ENCODE peak calls at places on chromosome 3, in seven cellular contexts. L, V, H, B, Y, S and D are unnamed samples.

GRCh38 chr3:23071758-23072157 is 131.4 kb upstream of the UBE2E2 start:
- DNase-seq in V (no peak), H (no peak), L (no peak), B (no peak), Y (peak), S (no peak), D (no peak)

GRCh38 chr3:185175370-185175987 is 22.6 kb upstream of the C3orf70 start:
- DNase-seq in B (no peak), H (no peak), L (no peak), V (no peak), Y (peak), S (peak), D (no peak)

GRCh38 chr3:144989756-144990155 is 1018.1 kb downstream of the DIPK2A start:
- DNase-seq in V (no peak), Y (no peak), H (no peak), B (no peak), L (no peak), S (peak), D (no peak)

GRCh38 chr3:73605388-73605787 is 19.4 kb downstream of the PDZRN3 start:
- DNase-seq in Y (no peak), S (peak), H (no peak), B (no peak), V (no peak), L (no peak), D (no peak)

GRCh38 chr3:119279101-119279554 is 15.1 kb upstream of the ARHGAP31 start:
- DNase-seq in Y (no peak), H (no peak), V (no peak), S (no peak), L (no peak), B (no peak), D (peak)

GRCh38 chr3:73419179-73419803 is 205.4 kb downstream of the PDZRN3 start:
- DNase-seq in L (no peak), Y (no peak), H (peak), B (no peak), S (peak), V (no peak), D (no peak)

GRCh38 chr3:67423722-67424121 is 230.7 kb downstream of the SUCLG2 start:
- DNase-seq in B (no peak), V (no peak), H (no peak), S (no peak), L (no peak), Y (no peak), D (no peak)

GRCh38 chr3:8964436-8965370 is 1.4 kb upstream of the RAD18 start:
- DNase-seq in S (no peak), V (no peak), L (no peak), Y (no peak), H (peak), B (no peak), D (peak)

GRCh38 chr3:110821586-110821985 is 250.0 kb upstream of the NECTIN3 start:
- DNase-seq in V (no peak), Y (no peak), L (no peak), S (peak), H (no peak), B (no peak), D (no peak)

GRCh38 chr3:36973141-36973540 is 19.8 kb downstream of the EPM2AIP1 start:
- DNase-seq in H (no peak), S (no peak), B (no peak), L (no peak), V (no peak), Y (no peak), D (no peak)

GRCh38 chr3:138154534-138154933 is 20.2 kb downstream of the DBR1 start:
- DNase-seq in V (no peak), Y (no peak), L (no peak), S (no peak), B (no peak), H (no peak), D (no peak)

GRCh38 chr3:124557433-124558232 is 172.6 kb upstream of the UMPS start:
- DNase-seq in H (no peak), Y (no peak), V (no peak), B (no peak), S (peak), L (no peak), D (no peak)

GRCh38 chr3:194019766-194020165 is 116.2 kb upstream of the HES1 start:
- DNase-seq in S (no peak), H (no peak), V (no peak), L (no peak), Y (no peak), B (no peak), D (no peak)

GRCh38 chr3:32297366-32297765 is 58.9 kb downstream of the CMTM8 start:
- DNase-seq in L (no peak), B (no peak), H (no peak), Y (no peak), V (peak), S (no peak), D (no peak)

GRCh38 chr3:141524988-141525387 is 38.2 kb downstream of the RASA2 start:
- DNase-seq in H (no peak), L (no peak), Y (no peak), S (no peak), B (no peak), V (no peak), D (no peak)

GRCh38 chr3:170760174-170760526 is 109.8 kb downstream of the RPL22L1 start:
- DNase-seq in Y (no peak), H (no peak), V (no peak), S (peak), L (no peak), B (no peak), D (no peak)

GRCh38 chr3:55813268-55814097 is 326.4 kb upstream of the WNT5A start:
- DNase-seq in S (no peak), L (no peak), B (no peak), Y (no peak), V (no peak), H (peak), D (no peak)

GRCh38 chr3:127328391-127328790 is 40.5 kb upstream of the PRR20G start:
- DNase-seq in V (no peak), H (no peak), S (no peak), B (no peak), Y (no peak), L (no peak), D (no peak)

GRCh38 chr3:196284396-196284795 is 3.1 kb downstream of the PCYT1A start:
- DNase-seq in B (no peak), H (no peak), L (no peak), Y (no peak), S (no peak), V (no peak), D (no peak)

GRCh38 chr3:49882182-49882581 is 12.5 kb upstream of the CAMKV start:
- DNase-seq in S (peak), H (no peak), B (no peak), Y (no peak), L (no peak), V (no peak), D (no peak)

GRCh38 chr3:126084667-126085180 is 800 bp upstream of the SLC41A3 start:
- DNase-seq in H (no peak), V (no peak), L (no peak), B (no peak), S (no peak), Y (no peak), D (no peak)

GRCh38 chr3:17151598-17152373 is 267.0 kb downstream of the PLCL2 start:
- DNase-seq in V (peak), L (no peak), S (peak), Y (no peak), H (no peak), B (no peak), D (no peak)

GRCh38 chr3:13011369-13012227 is 61.6 kb downstream of the IQSEC1 start:
- DNase-seq in V (peak), L (no peak), S (peak), H (no peak), B (peak), Y (peak), D (no peak)

GRCh38 chr3:130470132-130470531 is 46.8 kb upstream of the COL6A6 start:
- DNase-seq in Y (no peak), B (no peak), H (no peak), L (no peak), V (no peak), S (peak), D (no peak)

GRCh38 chr3:196504556-196504955 is 988 bp upstream of the RNF168 start:
- DNase-seq in V (no peak), Y (no peak), S (no peak), L (no peak), B (no peak), H (no peak), D (no peak)

GRCh38 chr3:15097889-15098288 is 1.1 kb downstream of the RBSN start:
- DNase-seq in B (no peak), V (peak), H (no peak), Y (peak), S (peak), L (no peak), D (no peak)

GRCh38 chr3:113804701-113805100 is 33.9 kb upstream of the GRAMD1C start:
- DNase-seq in S (no peak), Y (no peak), V (no peak), B (no peak), H (no peak), L (no peak), D (no peak)

GRCh38 chr3:61847784-61848462 is 286.6 kb downstream of the PTPRG start:
- DNase-seq in B (peak), L (no peak), V (no peak), S (peak), H (no peak), Y (no peak), D (no peak)